ENCODE peak calls at places on chromosomes 3 and 15, in seven cellular contexts. X is uterus, U is breast epithelium, M is testis, C is RWPE2, Y is bronchial epithelial cell, S is ovary. E is an unnamed sample.
A peak's percentile ranks its signal among the peaks of the same experiment; 100 is the strongest.

GRCh38 chr15:72168833-72169232 is 28.8 kb downstream of the GRAMD2A start:
- DNase-seq in X (no peak), U (no peak), M (no peak), C (no peak), Y (no peak), S (no peak), E (no peak)

GRCh38 chr3:152713989-152714388 is 120.9 kb upstream of the P2RY1 start:
- DNase-seq in X (no peak), U (no peak), M (no peak), C (no peak), Y (no peak), S (no peak), E (no peak)

GRCh38 chr3:197520311-197521276 is 35.2 kb downstream of the BDH1 start:
- DNase-seq in X (no peak), U (no peak), M (no peak), C (no peak), Y (peak; percentile 39), S (no peak), E (peak; percentile 95)

GRCh38 chr3:43649365-43649968 is 27.7 kb upstream of the ANO10 start:
- DNase-seq in X (no peak), U (no peak), M (no peak), C (no peak), Y (no peak), S (no peak), E (no peak)

GRCh38 chr3:23809840-23810341 is 4.1 kb downstream of the UBE2E1 start:
- DNase-seq in X (no peak), U (no peak), M (no peak), C (no peak), Y (peak; percentile 36), S (no peak), E (no peak)

GRCh38 chr3:20043825-20044224 is 3.6 kb downstream of the KAT2B start:
- DNase-seq in X (no peak), U (no peak), M (no peak), C (no peak), Y (no peak), S (no peak), E (no peak)

GRCh38 chr3:156630081-156630772 is 44.2 kb upstream of the TIPARP start:
- DNase-seq in X (no peak), U (no peak), M (no peak), C (no peak), Y (peak; percentile 85), S (no peak), E (peak; percentile 10)

GRCh38 chr3:149085828-149086231 is 503 bp downstream of the HLTF start:
- DNase-seq in X (no peak), U (no peak), M (peak; percentile 57), C (no peak), Y (peak; percentile 29), S (no peak), E (no peak)

GRCh38 chr3:1227111-1227510 is 134.3 kb downstream of the CNTN6 start:
- DNase-seq in X (no peak), U (no peak), M (no peak), C (no peak), Y (no peak), S (no peak), E (no peak)

DNA sequence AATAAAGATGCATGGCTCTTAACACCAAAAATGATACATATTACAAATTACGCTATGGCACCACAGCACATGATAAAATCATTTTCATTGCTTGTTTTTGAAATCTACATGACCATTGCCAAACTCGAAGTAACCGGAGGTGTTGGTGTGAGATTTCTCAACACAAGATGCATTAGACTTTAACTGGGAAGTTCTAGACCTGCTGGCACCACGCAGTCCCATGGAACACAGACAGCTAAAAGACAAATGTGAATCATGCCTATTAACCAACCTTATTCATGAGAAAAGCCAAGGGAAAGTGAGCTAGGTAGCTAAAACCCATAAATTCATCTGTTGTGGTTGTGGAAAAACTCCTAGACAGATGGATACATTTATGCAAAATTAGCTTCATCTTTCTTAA is 595.4 kb downstream of the FOXP1 start:
- DNase-seq in X (no peak), U (no peak), M (no peak), C (no peak), Y (no peak), S (no peak), E (no peak)
- H3K36me3 ChIP-seq in X (no peaks in the 10 kb centered on the region), U (peaks cover 3% of the 10 kb centered on the region), M (no peaks in the 10 kb centered on the region), C (peaks cover 41% of the 10 kb centered on the region), Y (peaks cover 6% of the 10 kb centered on the region), S (no peaks in the 10 kb centered on the region), E (peaks cover 3% of the 10 kb centered on the region)

GRCh38 chr15:85726446-85726845 is 68.3 kb downstream of the KLHL25 start:
- DNase-seq in X (no peak), U (no peak), M (no peak), C (no peak), Y (no peak), S (no peak), E (no peak)
- H3K36me3 ChIP-seq in X (no peaks in the 10 kb centered on the region), U (peaks cover 9% of the 10 kb centered on the region), M (no peaks in the 10 kb centered on the region), C (peaks cover 72% of the 10 kb centered on the region), Y (peaks cover 4% of the 10 kb centered on the region), S (no peaks in the 10 kb centered on the region), E (peaks cover 65% of the 10 kb centered on the region)

GRCh38 chr3:16319307-16319706 is 54.3 kb downstream of the OXNAD1 start:
- DNase-seq in X (no peak), U (no peak), M (peak; percentile 60), C (no peak), Y (no peak), S (no peak), E (no peak)

GRCh38 chr3:16318216-16318615 is 53.2 kb downstream of the OXNAD1 start:
- DNase-seq in X (no peak), U (no peak), M (no peak), C (no peak), Y (no peak), S (no peak), E (no peak)

GRCh38 chr3:16316847-16317560 is 52.0 kb downstream of the OXNAD1 start:
- DNase-seq in X (no peak), U (no peak), M (no peak), C (no peak), Y (no peak), S (no peak), E (peak; percentile 51)

GRCh38 chr3:16316396-16316795 is 51.4 kb downstream of the OXNAD1 start:
- DNase-seq in X (no peak), U (no peak), M (no peak), C (no peak), Y (no peak), S (no peak), E (no peak)

GRCh38 chr3:16317561-16317945 is 52.5 kb downstream of the OXNAD1 start:
- DNase-seq in X (no peak), U (no peak), M (no peak), C (no peak), Y (no peak), S (no peak), E (no peak)
- H3K36me3 ChIP-seq in X (no peaks in the 10 kb centered on the region), U (no peaks in the 10 kb centered on the region), M (no peaks in the 10 kb centered on the region), C (peaks cover 17% of the 10 kb centered on the region), Y (peaks cover 7% of the 10 kb centered on the region), S (no peaks in the 10 kb centered on the region), E (peaks cover 10% of the 10 kb centered on the region)

DNA sequence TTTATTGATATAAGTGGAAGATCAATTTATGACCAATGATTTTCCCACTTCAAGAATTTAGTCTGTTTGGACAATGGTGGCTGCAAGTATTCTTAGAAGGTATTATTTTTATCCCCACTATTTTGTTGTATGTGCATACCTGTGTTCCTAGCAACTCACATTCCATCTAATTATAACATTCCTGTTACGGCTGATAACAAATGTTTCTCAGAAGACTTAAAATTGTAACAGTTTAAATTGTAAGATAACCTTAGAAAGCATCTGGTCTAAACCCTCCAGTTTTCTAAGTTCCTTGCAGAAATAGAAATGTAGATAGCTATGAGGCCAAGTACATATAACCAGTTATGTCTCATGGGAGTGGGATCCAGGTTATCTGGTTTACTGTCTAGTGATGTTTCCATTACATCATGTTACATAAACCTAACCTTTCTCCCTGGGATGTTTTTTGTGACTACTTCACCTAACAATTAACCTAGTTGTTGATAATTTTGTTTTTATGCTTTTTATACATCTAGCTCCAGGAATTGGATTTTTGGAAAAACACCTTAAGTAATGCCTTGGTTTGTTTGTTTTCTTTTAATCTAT is 11.1 kb upstream of the MFN1 start:
- DNase-seq in X (no peak), U (no peak), M (no peak), C (no peak), Y (no peak), S (no peak), E (no peak)
- H3K36me3 ChIP-seq in X (no peaks in the 10 kb centered on the region), U (no peaks in the 10 kb centered on the region), M (no peaks in the 10 kb centered on the region), C (peaks cover 65% of the 10 kb centered on the region), Y (no peaks in the 10 kb centered on the region), S (peaks cover 4% of the 10 kb centered on the region), E (peaks cover 46% of the 10 kb centered on the region)